ENCODE peak calls at places on chromosomes 16 and 17, in seven cellular contexts. F is glomerular endothelial cell; D is NCI-H1092 treated with DMSO at 0.1 percent for 48 hours; M is caudate nucleus; N is HS-5; O is stimulated activated CD8-positive, alpha-beta memory T cell treated with anti-CD3 and anti-CD28 coated beads, Interleukin-2, amount 100 ng/mL, for 48 hours; W is activated naive CD8-positive, alpha-beta T cell treated with anti-CD3 and anti-CD28 coated beads for 36 hours. Z is an unnamed sample.

GRCh38 chr17:82665891-82666290 is 17.6 kb upstream of the WDR45B start:
- DNase-seq in O (no peak), D (no peak), F (no peak), N (no peak), W (no peak), M (no peak), Z (no peak)

GRCh38 chr16:51431517-51432241 is 280.6 kb upstream of the SALL1 start:
- DNase-seq in O (no peak), N (no peak), M (peak; percentile 27), D (no peak), F (peak; percentile 3), W (no peak), Z (no peak)

GRCh38 chr17:68198931-68199836 is 48.7 kb upstream of the AMZ2 start:
- DNase-seq in F (no peak), W (peak; percentile 53), D (no peak), O (no peak), M (no peak), N (no peak), Z (no peak)

GRCh38 chr16:28554634-28555423 is 1.1 kb downstream of the SGF29 start:
- DNase-seq in W (no peak), O (no peak), F (no peak), N (no peak), D (no peak), M (no peak), Z (no peak)

GRCh38 chr16:84637709-84638108 is 10.6 kb upstream of the KLHL36 start:
- DNase-seq in D (no peak), O (no peak), F (no peak), M (no peak), N (no peak), W (no peak), Z (no peak)

GRCh38 chr17:77280304-77280910 is 139.6 kb downstream of the SEC14L1 start:
- DNase-seq in N (peak; percentile 49), F (peak; percentile 22), D (no peak), W (no peak), O (no peak), M (no peak), Z (no peak)

GRCh38 chr16:15773964-15774363 is 82.9 kb downstream of the MYH11 start:
- DNase-seq in M (no peak), F (no peak), W (no peak), D (no peak), O (no peak), N (no peak), Z (no peak)

GRCh38 chr17:38350035-38350434 is 1.6 kb upstream of the SOCS7 start:
- DNase-seq in F (no peak), W (no peak), M (no peak), O (no peak), D (no peak), N (no peak), Z (no peak)

GRCh38 chr17:78450696-78451344 is 72.4 kb downstream of the PGS1 start:
- DNase-seq in O (no peak), N (no peak), D (peak; percentile 76), W (no peak), F (no peak), M (no peak), Z (no peak)

GRCh38 chr17:68033636-68034451 is 1.7 kb upstream of the KPNA2 start:
- DNase-seq in W (no peak), N (no peak), F (no peak), D (no peak), O (no peak), M (no peak), Z (peak; percentile 22)

GRCh38 chr17:55620945-55621344 is 101.7 kb downstream of the TMEM100 start:
- DNase-seq in W (no peak), M (no peak), F (no peak), N (no peak), D (no peak), O (no peak), Z (no peak)

GRCh38 chr16:14003119-14003570 is 68.0 kb upstream of the MRTFB start:
- DNase-seq in W (no peak), M (peak; percentile 79), O (no peak), N (no peak), D (no peak), F (no peak), Z (no peak)

GRCh38 chr17:28727727-28728363 is 743 bp upstream of the NEK8 start:
- DNase-seq in W (peak; percentile 94), D (peak; percentile 46), N (no peak), F (no peak), O (peak; percentile 85), M (no peak), Z (no peak)

GRCh38 chr17:47905221-47905733 is 9.2 kb downstream of the SP2 start:
- DNase-seq in M (peak; percentile 34), N (no peak), W (no peak), F (no peak), O (no peak), D (no peak), Z (peak; percentile 26)

GRCh38 chr17:1829189-1829578 is 518 bp downstream of the SMYD4 start:
- DNase-seq in D (no peak), O (no peak), W (no peak), M (no peak), N (no peak), F (no peak), Z (no peak)

GRCh38 chr16:19884611-19885455 is at the start of gene GPRC5B:
- DNase-seq in F (no peak), D (peak; percentile 37), M (peak; percentile 72), W (peak; percentile 43), O (peak; percentile 5), N (no peak), Z (no peak)

GRCh38 chr16:85615852-85616607 is 2.9 kb downstream of the GSE1 start:
- DNase-seq in D (no peak), F (no peak), M (peak; percentile 32), O (peak; percentile 79), W (peak; percentile 85), N (no peak), Z (no peak)

GRCh38 chr17:8063761-8064589 is 23.5 kb downstream of the ALOX12B start:
- DNase-seq in M (no peak), W (no peak), F (no peak), N (no peak), O (no peak), D (no peak), Z (no peak)

GRCh38 chr16:21159281-21159951 is 942 bp downstream of the LDAF1 start:
- DNase-seq in N (no peak), F (no peak), D (no peak), M (no peak), O (no peak), W (no peak), Z (no peak)

GRCh38 chr16:24736758-24737157 is 7.3 kb downstream of the TNRC6A start:
- DNase-seq in O (no peak), N (no peak), W (no peak), D (no peak), F (no peak), M (no peak), Z (no peak)

GRCh38 chr16:10219742-10220141 is 37.5 kb upstream of the GRIN2A start:
- DNase-seq in O (no peak), W (no peak), D (no peak), N (no peak), F (no peak), M (no peak), Z (no peak)

GRCh38 chr17:76700627-76701470 is 9.9 kb downstream of the MXRA7 start:
- DNase-seq in W (no peak), D (no peak), O (no peak), F (no peak), N (no peak), M (no peak), Z (peak; percentile 49)

GRCh38 chr16:2835638-2836493 is 5.8 kb downstream of the ZG16B start:
- DNase-seq in M (no peak), N (peak; percentile 98), O (no peak), W (no peak), D (no peak), F (no peak), Z (peak; percentile 26)

Z was measured in pulmonary artery endothelial cell.